ENCODE peak calls at places on chromosomes 7 and 10, in six cellular contexts. One of them, this sample, is unnamed. For H3K27me3, the result is how much of the 10 kb centered on the place peaks cover.

GRCh38 chr7:39490296-39490695 is 75.9 kb upstream of the YAE1 start:
- DNase-seq in brain microvascular endothelial cell: no peak
- DNase-seq in neural progenitor cell: no peak
- DNase-seq in prostate gland: no peak
- DNase-seq in hepatocyte: no peak
- DNase-seq in heart right ventricle: no peak
- DNase-seq in this sample: no peak

GRCh38 chr7:86980223-86980622 is 79.2 kb downstream of the ELAPOR2 start:
- DNase-seq in brain microvascular endothelial cell: no peak
- DNase-seq in prostate gland: no peak
- DNase-seq in neural progenitor cell: no peak
- DNase-seq in heart right ventricle: no peak
- DNase-seq in hepatocyte: no peak
- DNase-seq in this sample: no peak

GRCh38 chr10:62422068-62422590 is 48.0 kb downstream of the ZNF365 start:
- DNase-seq in neural progenitor cell: no peak
- DNase-seq in heart right ventricle: no peak
- DNase-seq in brain microvascular endothelial cell: peak
- DNase-seq in hepatocyte: no peak
- DNase-seq in prostate gland: no peak
- DNase-seq in this sample: peak

GRCh38 chr10:125983161-125983560 is 86.8 kb downstream of the FANK1 start:
- DNase-seq in neural progenitor cell: peak
- DNase-seq in hepatocyte: no peak
- DNase-seq in prostate gland: no peak
- DNase-seq in heart right ventricle: no peak
- DNase-seq in brain microvascular endothelial cell: peak
- DNase-seq in this sample: no peak

GRCh38 chr7:19798986-19799385 is 25.6 kb upstream of the TMEM196 start:
- DNase-seq in prostate gland: no peak
- DNase-seq in neural progenitor cell: no peak
- DNase-seq in heart right ventricle: no peak
- DNase-seq in brain microvascular endothelial cell: no peak
- DNase-seq in hepatocyte: no peak
- DNase-seq in this sample: no peak

GRCh38 chr10:99711129-99711719 is 20.7 kb downstream of the COX15 start:
- DNase-seq in hepatocyte: peak
- DNase-seq in prostate gland: peak
- DNase-seq in heart right ventricle: no peak
- DNase-seq in brain microvascular endothelial cell: peak
- DNase-seq in neural progenitor cell: peak
- DNase-seq in this sample: peak

GRCh38 chr10:239109-239508 is 103.9 kb downstream of the ZMYND11 start:
- DNase-seq in neural progenitor cell: no peak
- DNase-seq in brain microvascular endothelial cell: peak
- DNase-seq in hepatocyte: no peak
- DNase-seq in prostate gland: no peak
- DNase-seq in heart right ventricle: no peak
- DNase-seq in this sample: no peak

GRCh38 chr10:89086801-89087513 is 96.4 kb downstream of the FAS start:
- DNase-seq in neural progenitor cell: peak
- DNase-seq in hepatocyte: no peak
- DNase-seq in prostate gland: no peak
- DNase-seq in brain microvascular endothelial cell: peak
- DNase-seq in heart right ventricle: peak
- DNase-seq in this sample: no peak

GRCh38 chr10:70234668-70235447 is 1.6 kb upstream of the PPA1 start:
- DNase-seq in heart right ventricle: no peak
- DNase-seq in hepatocyte: peak
- DNase-seq in neural progenitor cell: no peak
- DNase-seq in prostate gland: no peak
- DNase-seq in brain microvascular endothelial cell: peak
- DNase-seq in this sample: no peak

GRCh38 chr10:4586756-4587155 is 239.3 kb upstream of the AKR1E2 start:
- DNase-seq in brain microvascular endothelial cell: no peak
- DNase-seq in prostate gland: no peak
- DNase-seq in neural progenitor cell: no peak
- DNase-seq in heart right ventricle: no peak
- DNase-seq in hepatocyte: peak
- DNase-seq in this sample: no peak

GRCh38 chr10:47296111-47296894 is 3.7 kb upstream of the GDF10 start:
- DNase-seq in neural progenitor cell: no peak
- DNase-seq in hepatocyte: peak
- DNase-seq in prostate gland: no peak
- DNase-seq in heart right ventricle: no peak
- DNase-seq in brain microvascular endothelial cell: no peak
- DNase-seq in this sample: no peak

GRCh38 chr7:7490003-7490402 is 45.7 kb downstream of the COL28A1 start:
- DNase-seq in brain microvascular endothelial cell: no peak
- DNase-seq in heart right ventricle: no peak
- DNase-seq in hepatocyte: no peak
- DNase-seq in neural progenitor cell: no peak
- DNase-seq in prostate gland: no peak
- DNase-seq in this sample: no peak

GRCh38 chr10:96548589-96548988 is 34.9 kb upstream of the TLL2 start:
- DNase-seq in neural progenitor cell: no peak
- DNase-seq in prostate gland: no peak
- DNase-seq in heart right ventricle: peak
- DNase-seq in brain microvascular endothelial cell: no peak
- DNase-seq in hepatocyte: no peak
- DNase-seq in this sample: no peak

GRCh38 chr7:151012031-151012692 is 12.1 kb downstream of the ATG9B start:
- DNase-seq in prostate gland: no peak
- DNase-seq in heart right ventricle: no peak
- DNase-seq in hepatocyte: peak
- DNase-seq in neural progenitor cell: no peak
- DNase-seq in brain microvascular endothelial cell: no peak
- DNase-seq in this sample: no peak

GRCh38 chr7:95527033-95527775 is 41.5 kb downstream of the ASB4 start:
- DNase-seq in neural progenitor cell: peak
- DNase-seq in brain microvascular endothelial cell: peak
- DNase-seq in hepatocyte: peak
- DNase-seq in prostate gland: peak
- DNase-seq in heart right ventricle: no peak
- DNase-seq in this sample: peak

GRCh38 chr7:10022480-10022879 is 951.2 kb upstream of the PHF14 start:
- DNase-seq in neural progenitor cell: no peak
- DNase-seq in prostate gland: no peak
- DNase-seq in heart right ventricle: no peak
- DNase-seq in hepatocyte: no peak
- DNase-seq in brain microvascular endothelial cell: no peak
- DNase-seq in this sample: no peak

GRCh38 chr7:95470452-95470851 is 15.3 kb upstream of the ASB4 start:
- DNase-seq in heart right ventricle: no peak
- DNase-seq in prostate gland: no peak
- DNase-seq in neural progenitor cell: peak
- DNase-seq in hepatocyte: peak
- DNase-seq in brain microvascular endothelial cell: peak
- DNase-seq in this sample: peak

GRCh38 chr10:129511758-129512157 is 44.7 kb downstream of the MGMT start:
- DNase-seq in heart right ventricle: no peak
- DNase-seq in hepatocyte: no peak
- DNase-seq in neural progenitor cell: no peak
- DNase-seq in brain microvascular endothelial cell: no peak
- DNase-seq in prostate gland: no peak
- DNase-seq in this sample: no peak

GRCh38 chr10:63760034-63760707 is 239.0 kb downstream of the REEP3 start:
- DNase-seq in heart right ventricle: no peak
- DNase-seq in prostate gland: no peak
- DNase-seq in hepatocyte: no peak
- DNase-seq in brain microvascular endothelial cell: no peak
- DNase-seq in neural progenitor cell: no peak
- DNase-seq in this sample: peak

GRCh38 chr7:73870041-73870492 is 9.1 kb downstream of the TMEM270 start:
- DNase-seq in heart right ventricle: no peak
- DNase-seq in hepatocyte: peak
- DNase-seq in prostate gland: no peak
- DNase-seq in neural progenitor cell: peak
- DNase-seq in brain microvascular endothelial cell: no peak
- DNase-seq in this sample: no peak

GRCh38 chr7:129218514-129219036 is 6.3 kb upstream of the AHCYL2 start:
- DNase-seq in heart right ventricle: peak
- DNase-seq in brain microvascular endothelial cell: peak
- DNase-seq in neural progenitor cell: peak
- DNase-seq in hepatocyte: peak
- DNase-seq in prostate gland: peak
- DNase-seq in this sample: peak

GRCh38 chr7:66859794-66860645 is 61.0 kb upstream of the TMEM248 start:
- DNase-seq in prostate gland: peak
- DNase-seq in brain microvascular endothelial cell: no peak
- DNase-seq in heart right ventricle: no peak
- DNase-seq in hepatocyte: no peak
- DNase-seq in neural progenitor cell: peak
- DNase-seq in this sample: peak

GRCh38 chr10:60134548-60134947 is 228.2 kb upstream of the CCDC6 start:
- DNase-seq in neural progenitor cell: no peak
- DNase-seq in brain microvascular endothelial cell: no peak
- DNase-seq in heart right ventricle: no peak
- DNase-seq in hepatocyte: no peak
- DNase-seq in prostate gland: no peak
- DNase-seq in this sample: no peak
- H3K27ac ChIP-seq in neural progenitor cell: no peak
- H3K27ac ChIP-seq in brain microvascular endothelial cell: no peak
- H3K27ac ChIP-seq in heart right ventricle: no peak
- H3K27ac ChIP-seq in hepatocyte: peak
- H3K27ac ChIP-seq in prostate gland: no peak
- H3K27ac ChIP-seq in this sample: no peak

DNA sequence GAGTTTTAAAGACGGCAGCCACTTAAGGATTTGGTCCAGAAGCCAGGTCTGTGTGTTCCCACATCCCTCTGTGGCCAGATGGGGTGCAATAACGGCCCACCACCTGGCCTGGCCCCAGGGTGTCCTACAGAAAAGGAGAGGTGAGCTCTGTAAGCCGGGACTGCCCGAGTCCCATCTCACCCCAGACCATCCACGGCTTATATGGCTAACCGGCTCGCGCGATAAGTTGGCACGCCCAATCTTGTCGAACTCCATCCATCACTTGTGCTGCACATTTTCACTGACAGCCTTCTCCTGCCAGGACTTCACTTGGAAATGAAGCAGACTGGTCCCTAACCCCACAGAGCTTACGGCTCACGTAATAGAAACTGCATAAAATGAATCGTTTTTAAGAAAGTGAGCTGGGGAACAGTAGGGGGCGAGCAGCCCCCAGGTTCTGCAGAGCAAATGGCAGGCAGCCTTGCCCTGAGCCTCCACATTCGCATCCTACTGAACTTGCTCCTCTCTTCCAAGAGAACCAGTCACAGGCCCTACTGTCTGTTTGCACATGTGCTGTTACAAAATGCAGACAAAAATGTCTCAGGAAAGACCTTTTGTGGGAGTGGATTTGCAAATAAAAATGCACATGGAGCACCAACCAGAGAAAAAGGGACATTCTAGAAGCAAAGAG is 98.2 kb downstream of the TNS3 start:
- DNase-seq in neural progenitor cell: no peak
- DNase-seq in heart right ventricle: no peak
- DNase-seq in prostate gland: no peak
- DNase-seq in hepatocyte: no peak
- DNase-seq in brain microvascular endothelial cell: no peak
- DNase-seq in this sample: no peak
- H3K4me3 ChIP-seq in neural progenitor cell: no peak
- H3K4me3 ChIP-seq in heart right ventricle: no peak
- H3K4me3 ChIP-seq in prostate gland: no peak
- H3K4me3 ChIP-seq in hepatocyte: no peak
- H3K4me3 ChIP-seq in brain microvascular endothelial cell: no peak
- H3K4me3 ChIP-seq in this sample: no peak

GRCh38 chr10:71525102-71525501 is 128.4 kb downstream of the CDH23 start:
- DNase-seq in prostate gland: no peak
- DNase-seq in neural progenitor cell: no peak
- DNase-seq in brain microvascular endothelial cell: no peak
- DNase-seq in hepatocyte: no peak
- DNase-seq in heart right ventricle: no peak
- DNase-seq in this sample: no peak
- H3K27me3 ChIP-seq in prostate gland: under half
- H3K27me3 ChIP-seq in neural progenitor cell: under half
- H3K27me3 ChIP-seq in brain microvascular endothelial cell: under half
- H3K27me3 ChIP-seq in hepatocyte: under half
- H3K27me3 ChIP-seq in heart right ventricle: under half
- H3K27me3 ChIP-seq in this sample: under half

GRCh38 chr10:60777696-60778213 is 523 bp upstream of the CDK1 start:
- DNase-seq in brain microvascular endothelial cell: no peak
- DNase-seq in heart right ventricle: no peak
- DNase-seq in hepatocyte: no peak
- DNase-seq in neural progenitor cell: no peak
- DNase-seq in prostate gland: no peak
- DNase-seq in this sample: no peak
- H3K27ac ChIP-seq in brain microvascular endothelial cell: peak
- H3K27ac ChIP-seq in heart right ventricle: peak
- H3K27ac ChIP-seq in hepatocyte: peak
- H3K27ac ChIP-seq in neural progenitor cell: no peak
- H3K27ac ChIP-seq in prostate gland: no peak
- H3K27ac ChIP-seq in this sample: no peak

DNA sequence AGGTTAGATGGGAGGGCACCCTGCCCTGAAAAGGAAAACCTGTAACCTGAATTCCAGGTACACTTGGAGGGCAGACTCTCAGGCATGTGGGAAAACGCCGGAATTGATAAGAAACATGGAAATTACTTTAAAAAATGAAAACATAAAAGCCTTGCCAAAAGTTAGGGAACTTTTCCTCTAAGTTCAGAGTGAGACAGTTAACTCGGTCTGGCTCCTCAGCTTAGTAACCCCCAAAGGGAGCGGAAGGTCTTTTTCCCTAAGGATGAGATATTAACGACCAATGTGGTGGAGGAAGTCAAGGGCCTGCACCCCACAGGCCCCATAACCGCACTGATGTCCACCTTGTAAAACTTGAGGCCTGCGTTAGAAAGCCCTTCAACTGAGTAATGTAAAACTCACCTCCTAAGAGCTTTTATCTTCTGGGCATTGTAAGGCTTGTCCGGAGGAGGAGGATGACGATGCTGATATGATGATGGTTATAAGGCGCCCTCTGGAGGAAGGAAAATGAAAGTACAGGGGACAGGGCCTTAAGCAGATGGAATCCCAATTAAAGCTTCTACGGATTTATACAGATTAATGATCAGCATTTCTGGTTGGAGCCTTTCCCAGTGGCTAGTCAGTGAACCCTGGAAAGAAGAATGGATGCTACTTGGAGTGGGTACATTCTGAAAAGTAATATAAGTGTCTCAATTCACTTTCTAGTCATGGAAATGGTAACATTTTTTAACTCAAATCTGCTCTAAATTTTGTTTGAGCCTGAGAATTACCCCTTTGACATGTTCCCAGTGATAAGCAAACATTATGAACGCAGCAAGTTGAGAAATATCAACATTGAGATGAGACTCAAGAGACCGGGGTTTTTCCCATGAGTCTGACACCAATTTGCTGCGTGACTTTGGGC is 696 bp downstream of the COL1A2 start:
- DNase-seq in hepatocyte: peak
- DNase-seq in prostate gland: peak
- DNase-seq in neural progenitor cell: peak
- DNase-seq in brain microvascular endothelial cell: peak
- DNase-seq in heart right ventricle: no peak
- DNase-seq in this sample: peak
- H3K4me3 ChIP-seq in hepatocyte: peak
- H3K4me3 ChIP-seq in prostate gland: peak
- H3K4me3 ChIP-seq in neural progenitor cell: peak
- H3K4me3 ChIP-seq in brain microvascular endothelial cell: peak
- H3K4me3 ChIP-seq in heart right ventricle: peak
- H3K4me3 ChIP-seq in this sample: peak

GRCh38 chr7:156220701-156221100 is 408.4 kb upstream of the SHH start:
- DNase-seq in hepatocyte: no peak
- DNase-seq in heart right ventricle: no peak
- DNase-seq in prostate gland: no peak
- DNase-seq in neural progenitor cell: no peak
- DNase-seq in brain microvascular endothelial cell: no peak
- DNase-seq in this sample: no peak
- H3K27me3 ChIP-seq in hepatocyte: under half
- H3K27me3 ChIP-seq in heart right ventricle: under half
- H3K27me3 ChIP-seq in prostate gland: under half
- H3K27me3 ChIP-seq in neural progenitor cell: under half
- H3K27me3 ChIP-seq in brain microvascular endothelial cell: under half
- H3K27me3 ChIP-seq in this sample: under half

GRCh38 chr7:42134276-42134871 is 102.6 kb downstream of the GLI3 start:
- DNase-seq in heart right ventricle: no peak
- DNase-seq in neural progenitor cell: no peak
- DNase-seq in hepatocyte: no peak
- DNase-seq in prostate gland: no peak
- DNase-seq in brain microvascular endothelial cell: no peak
- DNase-seq in this sample: no peak
- H3K27ac ChIP-seq in heart right ventricle: no peak
- H3K27ac ChIP-seq in neural progenitor cell: no peak
- H3K27ac ChIP-seq in hepatocyte: no peak
- H3K27ac ChIP-seq in prostate gland: no peak
- H3K27ac ChIP-seq in brain microvascular endothelial cell: no peak
- H3K27ac ChIP-seq in this sample: peak

This sample was measured in cardiac muscle cell.